ENCODE peak calls at places on chromosomes 13 and 19, in six cellular contexts. Q is heart right ventricle, M is type B pancreatic cell, A is lower leg skin, T is breast epithelium, E is fibroblast of mammary gland. Y is an unnamed sample.
A peak's percentile ranks its signal among the peaks of the same experiment; 100 is the strongest.

GRCh38 chr19:7636691-7637373 is at the start of gene STXBP2:
- DNase-seq in Q (no peak), M (peak; percentile 84), A (peak; percentile 70), T (peak; percentile 87), E (no peak), Y (peak; percentile 80)

GRCh38 chr19:45468803-45469131 is 971 bp downstream of the FOSB start:
- DNase-seq in Q (no peak), M (no peak), A (no peak), T (no peak), E (peak; percentile 45), Y (no peak)

GRCh38 chr13:40530961-40531360 is 135.5 kb downstream of the FOXO1 start:
- DNase-seq in Q (no peak), M (no peak), A (no peak), T (no peak), E (no peak), Y (no peak)

GRCh38 chr19:29404951-29405727 is 120.7 kb upstream of the VSTM2B start:
- DNase-seq in Q (no peak), M (no peak), A (no peak), T (no peak), E (no peak), Y (no peak)

GRCh38 chr19:1768248-1768647 is 14.9 kb downstream of the ONECUT3 start:
- DNase-seq in Q (no peak), M (no peak), A (no peak), T (no peak), E (peak; percentile 18), Y (no peak)

GRCh38 chr19:12796146-12797071 is 5.1 kb downstream of the JUNB start:
- DNase-seq in Q (peak; percentile 78), M (peak; percentile 82), A (peak; percentile 69), T (no peak), E (peak; percentile 78), Y (peak; percentile 87)

GRCh38 chr13:36363464-36363863 is 17.3 kb upstream of the SPART start:
- DNase-seq in Q (no peak), M (no peak), A (no peak), T (no peak), E (no peak), Y (no peak)

GRCh38 chr13:52847682-52848432 is 583 bp downstream of the PCDH8 start:
- DNase-seq in Q (no peak), M (no peak), A (no peak), T (no peak), E (no peak), Y (no peak)

GRCh38 chr19:42606660-42607351 is 12.1 kb upstream of the CEACAM8 start:
- DNase-seq in Q (no peak), M (no peak), A (peak; percentile 33), T (peak; percentile 86), E (peak; percentile 40), Y (peak; percentile 74)

GRCh38 chr13:100461309-100462035 is 127.1 kb downstream of the GGACT start:
- DNase-seq in Q (no peak), M (no peak), A (no peak), T (no peak), E (no peak), Y (no peak)

GRCh38 chr13:46605824-46606554 is 53.0 kb downstream of the LRCH1 start:
- DNase-seq in Q (no peak), M (no peak), A (no peak), T (no peak), E (no peak), Y (no peak)

GRCh38 chr13:43057653-43058317 is 34.4 kb downstream of the DNAJC15 start:
- DNase-seq in Q (peak; percentile 46), M (no peak), A (no peak), T (no peak), E (no peak), Y (peak; percentile 60)

GRCh38 chr13:50921706-50922105 is 12.1 kb downstream of the RNASEH2B start:
- DNase-seq in Q (no peak), M (no peak), A (no peak), T (no peak), E (no peak), Y (no peak)

GRCh38 chr19:56253737-56254136 is 18.8 kb upstream of the EDDM13 start:
- DNase-seq in Q (no peak), M (no peak), A (no peak), T (no peak), E (peak; percentile 72), Y (peak; percentile 61)

GRCh38 chr19:37505958-37506386 is 767 bp upstream of the ZNF793 start:
- DNase-seq in Q (no peak), M (no peak), A (no peak), T (peak; percentile 73), E (no peak), Y (no peak)

GRCh38 chr13:23715762-23716235 is 145.6 kb downstream of the TNFRSF19 start:
- DNase-seq in Q (no peak), M (no peak), A (no peak), T (no peak), E (no peak), Y (peak; percentile 42)

GRCh38 chr13:99802416-99802815 is 169.2 kb downstream of the ZIC5 start:
- DNase-seq in Q (no peak), M (no peak), A (no peak), T (no peak), E (no peak), Y (no peak)

GRCh38 chr13:21074601-21075302 is 13.4 kb upstream of the LATS2 start:
- DNase-seq in Q (peak; percentile 32), M (no peak), A (no peak), T (no peak), E (peak; percentile 46), Y (no peak)

GRCh38 chr13:49164712-49165111 is 55.4 kb upstream of the MLNR start:
- DNase-seq in Q (no peak), M (no peak), A (no peak), T (no peak), E (no peak), Y (no peak)

GRCh38 chr13:109427148-109427547 is 359.2 kb downstream of the IRS2 start:
- DNase-seq in Q (no peak), M (no peak), A (no peak), T (no peak), E (peak; percentile 70), Y (no peak)

GRCh38 chr13:109426690-109426990 is 359.7 kb downstream of the IRS2 start:
- DNase-seq in Q (no peak), M (no peak), A (no peak), T (no peak), E (no peak), Y (no peak)

GRCh38 chr13:109428146-109428545 is 358.2 kb downstream of the IRS2 start:
- DNase-seq in Q (no peak), M (no peak), A (no peak), T (no peak), E (no peak), Y (no peak)

GRCh38 chr13:109425821-109426689 is 360.3 kb downstream of the IRS2 start:
- DNase-seq in Q (no peak), M (no peak), A (no peak), T (no peak), E (no peak), Y (no peak)

GRCh38 chr13:109427695-109428094 is 358.7 kb downstream of the IRS2 start:
- DNase-seq in Q (no peak), M (no peak), A (no peak), T (no peak), E (no peak), Y (no peak)
- TF ChIP-seq CTCF in Q (no peak), M (no peak), A (no peak), T (no peak), E (no peak), Y (no peak)

GRCh38 chr19:38869836-38870607 is 8.1 kb downstream of the RINL start:
- DNase-seq in Q (peak; percentile 79), M (peak; percentile 82), A (peak; percentile 71), T (peak; percentile 84), E (peak; percentile 45), Y (peak; percentile 39)
- TF ChIP-seq CTCF in Q (peak; percentile 78), M (peak; percentile 80), A (no peak), T (peak; percentile 80), E (peak; percentile 62), Y (peak; percentile 41)

GRCh38 chr19:10222201-10222890 is 8.8 kb downstream of the S1PR2 start:
- DNase-seq in Q (no peak), M (no peak), A (no peak), T (no peak), E (no peak), Y (no peak)

GRCh38 chr19:10217085-10217484 is 14.0 kb downstream of the S1PR2 start:
- DNase-seq in Q (no peak), M (no peak), A (no peak), T (no peak), E (no peak), Y (no peak)

GRCh38 chr19:10220695-10221094 is 10.4 kb downstream of the S1PR2 start:
- DNase-seq in Q (no peak), M (no peak), A (no peak), T (no peak), E (no peak), Y (no peak)

GRCh38 chr19:10223488-10224213 is 7.5 kb downstream of the S1PR2 start:
- DNase-seq in Q (no peak), M (no peak), A (no peak), T (no peak), E (no peak), Y (no peak)

DNA sequence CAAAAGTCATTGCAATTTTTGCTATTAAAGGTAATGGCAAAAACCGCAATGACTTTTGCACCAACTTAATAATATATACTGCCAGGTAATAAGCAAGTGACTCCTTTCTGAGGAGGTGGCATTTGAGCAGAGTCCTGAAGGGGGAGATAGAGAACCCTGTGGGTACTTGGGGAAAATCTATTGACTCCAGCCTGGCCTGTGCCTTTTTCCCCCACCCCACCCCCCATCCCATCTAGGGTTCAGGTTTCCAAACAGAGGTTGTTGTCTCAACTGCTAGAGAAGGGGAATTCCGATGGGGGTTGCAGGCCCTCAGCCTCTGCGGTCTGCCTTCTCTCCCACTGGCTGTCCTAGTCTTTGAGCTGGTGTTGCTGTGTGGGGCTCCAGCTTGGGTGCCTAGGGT is 11.5 kb downstream of the S1PR2 start:
- DNase-seq in Q (no peak), M (no peak), A (no peak), T (no peak), E (peak; percentile 52), Y (peak; percentile 51)
- TF ChIP-seq CTCF in Q (peak; percentile 9), M (peak; percentile 57), A (no peak), T (no peak), E (peak; percentile 52), Y (no peak)

GRCh38 chr19:10812902-10813404 is 23.1 kb downstream of the TMED1 start:
- DNase-seq in Q (peak; percentile 42), M (no peak), A (peak; percentile 36), T (no peak), E (peak; percentile 97), Y (peak; percentile 82)
- TF ChIP-seq CTCF in Q (no peak), M (no peak), A (no peak), T (no peak), E (no peak), Y (no peak)

DNA sequence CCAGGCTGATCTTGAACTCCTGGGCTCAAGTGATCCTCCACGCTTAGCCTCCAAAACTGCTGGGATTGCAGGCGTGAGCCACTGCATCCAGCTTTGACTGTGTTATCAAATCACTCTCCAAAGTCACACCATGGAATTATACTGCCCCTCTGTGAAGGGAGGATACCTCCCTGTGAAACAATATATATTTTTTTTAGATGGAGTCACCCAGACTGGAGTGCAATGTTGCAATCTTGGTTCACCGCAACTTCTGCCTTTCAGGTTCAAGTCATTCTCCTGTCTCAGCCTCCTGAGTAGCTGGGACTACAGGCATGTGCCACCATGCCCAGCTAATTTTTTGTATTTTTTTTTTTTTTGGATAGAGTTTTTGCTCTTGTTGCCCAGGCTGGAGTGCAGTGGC is 7.7 kb downstream of the TYK2 start:
- DNase-seq in Q (no peak), M (no peak), A (no peak), T (no peak), E (no peak), Y (no peak)
- TF ChIP-seq CTCF in Q (no peak), M (no peak), A (no peak), T (no peak), E (no peak), Y (no peak)